ENCODE peak calls at places on chromosomes 13 and 19, in ten cellular contexts. O is vagina; A is hepatocyte; N is tibial artery; T is fibroblast of lung; Q is MM.1S; J is astrocyte; M is CD8-positive, alpha-beta memory T cell; X is ovary; G is psoas muscle. S is an unnamed sample. For H3K4me1, the result is how much of the 10 kb centered on the place peaks cover.

GRCh38 chr19:54315956-54316355 is 3.0 kb upstream of the LILRA5 start:
- DNase-seq in O (no peak), A (no peak), N (no peak), T (no peak), Q (no peak), J (no peak), M (no peak), X (no peak), G (no peak), S (no peak)

GRCh38 chr19:39199025-39199424 is 2.3 kb downstream of the NCCRP1 start:
- DNase-seq in O (no peak), A (no peak), N (no peak), T (peak), Q (no peak), J (peak), M (no peak), X (peak), G (no peak), S (no peak)

GRCh38 chr13:21849323-21849722 is 178.4 kb downstream of the FGF9 start:
- DNase-seq in O (no peak), A (peak), N (no peak), T (peak), Q (no peak), J (no peak), M (peak), X (no peak), G (no peak), S (peak)

GRCh38 chr13:36313047-36313969 is 15.7 kb upstream of the CCDC169 start:
- DNase-seq in O (no peak), A (no peak), N (no peak), T (no peak), Q (no peak), J (no peak), M (no peak), X (no peak), G (no peak), S (no peak)

GRCh38 chr19:482186-483041 is 13.9 kb upstream of the MADCAM1 start:
- DNase-seq in O (no peak), A (no peak), N (no peak), T (no peak), Q (no peak), J (no peak), M (no peak), X (no peak), G (peak), S (no peak)

GRCh38 chr13:111411186-111411858 is 90.9 kb downstream of the TEX29 start:
- DNase-seq in O (no peak), A (no peak), N (no peak), T (no peak), Q (no peak), J (no peak), M (no peak), X (no peak), G (no peak), S (no peak)

GRCh38 chr19:18940791-18941627 is at the start of gene HOMER3:
- DNase-seq in O (no peak), A (peak), N (peak), T (peak), Q (peak), J (no peak), M (peak), X (peak), G (peak), S (peak)

GRCh38 chr19:16205205-16206045 is 7.7 kb downstream of the AP1M1 start:
- DNase-seq in O (no peak), A (no peak), N (peak), T (no peak), Q (no peak), J (no peak), M (no peak), X (peak), G (no peak), S (no peak)

GRCh38 chr19:33194527-33194883 is 375 bp downstream of the LRP3 start:
- DNase-seq in O (no peak), A (peak), N (no peak), T (no peak), Q (no peak), J (no peak), M (no peak), X (no peak), G (peak), S (no peak)

GRCh38 chr13:99717959-99718674 is 216.8 kb downstream of the TM9SF2 start:
- DNase-seq in O (no peak), A (no peak), N (no peak), T (no peak), Q (no peak), J (no peak), M (no peak), X (no peak), G (no peak), S (no peak)

GRCh38 chr19:55284405-55285058 is 735 bp downstream of the BRSK1 start:
- DNase-seq in O (no peak), A (no peak), N (no peak), T (no peak), Q (no peak), J (no peak), M (no peak), X (no peak), G (no peak), S (no peak)

GRCh38 chr19:11496391-11497163 is 9.1 kb downstream of the ZNF653 start:
- DNase-seq in O (no peak), A (peak), N (peak), T (peak), Q (peak), J (peak), M (peak), X (peak), G (peak), S (peak)

GRCh38 chr13:46562152-46562551 is 9.2 kb downstream of the LRCH1 start:
- DNase-seq in O (no peak), A (no peak), N (no peak), T (no peak), Q (no peak), J (no peak), M (no peak), X (no peak), G (no peak), S (no peak)

GRCh38 chr19:35300340-35300649 is 8.3 kb downstream of the MAG start:
- DNase-seq in O (no peak), A (no peak), N (no peak), T (no peak), Q (no peak), J (no peak), M (no peak), X (no peak), G (no peak), S (no peak)
- H3K4me1 ChIP-seq in O (under half), A (under half), N (under half), T (under half), Q (under half), J (under half), M (under half), X (under half), G (under half), S (under half)

GRCh38 chr19:5307655-5308054 is 33.0 kb downstream of the PTPRS start:
- DNase-seq in O (no peak), A (no peak), N (no peak), T (no peak), Q (no peak), J (no peak), M (no peak), X (no peak), G (no peak), S (no peak)

GRCh38 chr19:5309438-5310204 is 31.0 kb downstream of the PTPRS start:
- DNase-seq in O (no peak), A (no peak), N (no peak), T (peak), Q (no peak), J (no peak), M (no peak), X (peak), G (no peak), S (no peak)

GRCh38 chr19:5312058-5312457 is 28.6 kb downstream of the PTPRS start:
- DNase-seq in O (no peak), A (no peak), N (no peak), T (no peak), Q (no peak), J (no peak), M (no peak), X (no peak), G (no peak), S (no peak)

GRCh38 chr19:5306531-5306930 is 34.1 kb downstream of the PTPRS start:
- DNase-seq in O (no peak), A (no peak), N (no peak), T (no peak), Q (no peak), J (no peak), M (no peak), X (no peak), G (no peak), S (no peak)

GRCh38 chr19:5308471-5309437 is 31.9 kb downstream of the PTPRS start:
- DNase-seq in O (no peak), A (peak), N (peak), T (peak), Q (no peak), J (peak), M (no peak), X (peak), G (no peak), S (no peak)
- H3K4me1 ChIP-seq in O (under half), A (under half), N (under half), T (under half), Q (under half), J (under half), M (under half), X (under half), G (under half), S (under half)

GRCh38 chr13:110317093-110317492 is 10.0 kb downstream of the COL4A2 start:
- DNase-seq in O (no peak), A (no peak), N (no peak), T (no peak), Q (no peak), J (no peak), M (no peak), X (no peak), G (no peak), S (no peak)

GRCh38 chr13:110314516-110315245 is 7.6 kb downstream of the COL4A2 start:
- DNase-seq in O (no peak), A (no peak), N (peak), T (no peak), Q (no peak), J (no peak), M (no peak), X (no peak), G (no peak), S (no peak)

GRCh38 chr13:110318920-110319319 is 11.8 kb downstream of the COL4A2 start:
- DNase-seq in O (no peak), A (no peak), N (peak), T (no peak), Q (no peak), J (no peak), M (no peak), X (no peak), G (no peak), S (no peak)

GRCh38 chr13:110317496-110318195 is 10.6 kb downstream of the COL4A2 start:
- DNase-seq in O (no peak), A (no peak), N (peak), T (no peak), Q (no peak), J (no peak), M (no peak), X (no peak), G (no peak), S (no peak)

GRCh38 chr13:110316196-110316595 is 9.1 kb downstream of the COL4A2 start:
- DNase-seq in O (no peak), A (no peak), N (peak), T (no peak), Q (no peak), J (no peak), M (no peak), X (no peak), G (no peak), S (no peak)
- H3K4me1 ChIP-seq in O (half or more), A (under half), N (half or more), T (under half), Q (under half), J (half or more), M (under half), X (under half), G (under half), S (under half)

GRCh38 chr19:41296323-41296935 is 13.5 kb upstream of the CCDC97 start:
- DNase-seq in O (no peak), A (no peak), N (no peak), T (no peak), Q (peak), J (no peak), M (no peak), X (no peak), G (no peak), S (no peak)
- H3K4me1 ChIP-seq in O (under half), A (under half), N (under half), T (under half), Q (half or more), J (under half), M (half or more), X (under half), G (under half), S (half or more)

GRCh38 chr13:33353210-33353609 is 67.7 kb upstream of the STARD13 start:
- DNase-seq in O (no peak), A (no peak), N (peak), T (no peak), Q (no peak), J (no peak), M (no peak), X (no peak), G (peak), S (no peak)
- H3K4me1 ChIP-seq in O (under half), A (under half), N (under half), T (under half), Q (under half), J (under half), M (under half), X (under half), G (under half), S (under half)

DNA sequence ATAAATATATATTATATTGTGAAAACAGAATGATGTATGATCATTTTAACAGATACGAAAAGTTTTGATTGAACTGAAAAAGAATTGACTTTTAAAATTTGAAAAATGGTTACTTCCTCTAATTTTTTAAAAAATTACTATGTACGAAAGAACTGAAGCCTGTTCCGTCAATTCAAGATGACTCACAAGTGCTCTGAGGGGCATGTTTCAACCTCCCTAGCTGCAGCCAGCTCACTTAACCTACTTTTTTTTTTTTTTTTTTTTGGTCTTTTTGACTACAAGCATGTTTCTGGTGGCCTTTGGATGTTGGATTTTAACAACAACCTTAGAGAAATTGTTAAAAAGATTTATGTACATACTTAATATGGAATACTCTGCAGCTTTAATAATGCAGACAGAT is 1139.3 kb downstream of the DIAPH3 start:
- DNase-seq in O (no peak), A (no peak), N (no peak), T (no peak), Q (no peak), J (peak), M (no peak), X (no peak), G (no peak), S (no peak)
- H3K4me1 ChIP-seq in O (under half), A (under half), N (under half), T (under half), Q (under half), J (under half), M (under half), X (under half), G (under half), S (under half)

GRCh38 chr19:2617393-2618165 is 84.9 kb downstream of the GNG7 start:
- DNase-seq in O (no peak), A (no peak), N (no peak), T (no peak), Q (no peak), J (no peak), M (no peak), X (no peak), G (no peak), S (no peak)
- H3K4me1 ChIP-seq in O (under half), A (under half), N (under half), T (under half), Q (under half), J (under half), M (half or more), X (under half), G (under half), S (half or more)

GRCh38 chr19:14507704-14508246 is 10.4 kb downstream of the DNAJB1 start:
- DNase-seq in O (no peak), A (peak), N (no peak), T (peak), Q (no peak), J (peak), M (no peak), X (no peak), G (no peak), S (no peak)

GRCh38 chr19:14503285-14503684 is 7.4 kb upstream of the GIPC1 start:
- DNase-seq in O (no peak), A (no peak), N (no peak), T (no peak), Q (no peak), J (no peak), M (no peak), X (no peak), G (no peak), S (no peak)

GRCh38 chr19:14502334-14503092 is 6.6 kb upstream of the GIPC1 start:
- DNase-seq in O (no peak), A (no peak), N (no peak), T (no peak), Q (no peak), J (no peak), M (no peak), X (no peak), G (no peak), S (no peak)

GRCh38 chr19:14509382-14509781 is 8.8 kb downstream of the DNAJB1 start:
- DNase-seq in O (no peak), A (no peak), N (no peak), T (no peak), Q (no peak), J (no peak), M (no peak), X (no peak), G (no peak), S (no peak)

DNA sequence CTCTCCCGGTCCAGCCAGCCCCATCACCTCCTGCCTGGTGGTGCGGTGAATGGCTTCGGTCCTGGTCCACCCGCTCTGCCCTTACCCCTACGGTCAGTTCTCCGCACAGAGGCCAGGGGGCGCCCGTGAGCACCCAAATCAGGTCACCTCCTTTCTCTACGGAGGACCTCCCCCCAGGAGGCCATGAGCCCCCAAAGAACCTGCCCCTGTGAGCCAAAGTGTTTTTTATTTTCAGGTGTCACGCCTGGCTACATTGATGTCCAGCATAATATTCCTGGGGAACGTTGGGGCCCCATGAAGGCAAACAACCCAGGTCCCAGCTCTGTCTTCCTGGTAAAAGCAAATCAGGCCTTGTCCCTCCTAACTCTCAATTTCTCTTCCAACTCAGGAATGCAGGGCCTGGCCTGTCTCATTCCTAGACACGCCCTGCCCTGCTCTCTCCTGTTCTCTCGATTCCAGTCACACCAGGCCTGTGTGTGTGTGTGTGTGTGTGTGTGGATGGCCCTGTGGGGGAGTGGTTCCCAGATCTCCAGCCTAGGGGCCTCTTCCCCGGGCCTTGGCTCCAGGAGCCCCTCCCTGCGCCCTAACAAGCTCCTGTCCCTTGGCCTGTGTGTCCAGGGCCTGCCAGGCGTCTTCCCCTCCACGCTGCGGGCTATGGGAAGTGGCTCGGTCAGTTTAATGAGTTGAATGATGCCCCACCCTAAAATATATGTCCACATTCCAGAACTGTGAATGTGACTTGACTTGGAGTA is 9.7 kb upstream of the GIPC1 start:
- DNase-seq in O (no peak), A (peak), N (no peak), T (peak), Q (no peak), J (peak), M (peak), X (no peak), G (peak), S (peak)
- H3K4me1 ChIP-seq in O (under half), A (under half), N (under half), T (under half), Q (under half), J (under half), M (half or more), X (under half), G (under half), S (under half)

S was measured in naive thymus-derived CD4-positive, alpha-beta T cell.